ENCODE peak calls at places on chromosomes 12 and 14, in nine cellular contexts. One of them, this sample, is unnamed.

GRCh38 chr12:12693111-12693671 is 2.8 kb downstream of the GPR19 start:
- DNase-seq in cerebellar cortex: no peak
- DNase-seq in activated T-cell treated with anti-CD3 and anti-CD28 coated beads for 1 hour: no peak
- DNase-seq in SW480: peak
- DNase-seq in caudate nucleus: no peak
- DNase-seq in lower leg skin: no peak
- DNase-seq in EL: no peak
- DNase-seq in NCI-H2107: no peak
- DNase-seq in IMR-90: no peak
- DNase-seq in this sample: peak

GRCh38 chr14:68518910-68519686 is 273.8 kb downstream of the ZFP36L1 start:
- DNase-seq in cerebellar cortex: no peak
- DNase-seq in activated T-cell treated with anti-CD3 and anti-CD28 coated beads for 1 hour: no peak
- DNase-seq in SW480: peak
- DNase-seq in caudate nucleus: no peak
- DNase-seq in lower leg skin: no peak
- DNase-seq in EL: no peak
- DNase-seq in NCI-H2107: no peak
- DNase-seq in IMR-90: peak
- DNase-seq in this sample: no peak

GRCh38 chr14:58104808-58105207 is 47.2 kb downstream of the ARMH4 start:
- DNase-seq in cerebellar cortex: no peak
- DNase-seq in activated T-cell treated with anti-CD3 and anti-CD28 coated beads for 1 hour: no peak
- DNase-seq in SW480: peak
- DNase-seq in caudate nucleus: no peak
- DNase-seq in lower leg skin: no peak
- DNase-seq in EL: peak
- DNase-seq in NCI-H2107: no peak
- DNase-seq in IMR-90: peak
- DNase-seq in this sample: no peak

GRCh38 chr14:65838565-65838964 is 426.0 kb downstream of the FUT8 start:
- DNase-seq in cerebellar cortex: no peak
- DNase-seq in activated T-cell treated with anti-CD3 and anti-CD28 coated beads for 1 hour: no peak
- DNase-seq in SW480: no peak
- DNase-seq in caudate nucleus: no peak
- DNase-seq in lower leg skin: no peak
- DNase-seq in EL: no peak
- DNase-seq in NCI-H2107: no peak
- DNase-seq in IMR-90: no peak
- DNase-seq in this sample: no peak

GRCh38 chr14:35814371-35815005 is 5.4 kb upstream of the RALGAPA1 start:
- DNase-seq in cerebellar cortex: peak
- DNase-seq in activated T-cell treated with anti-CD3 and anti-CD28 coated beads for 1 hour: peak
- DNase-seq in SW480: peak
- DNase-seq in caudate nucleus: peak
- DNase-seq in lower leg skin: no peak
- DNase-seq in EL: peak
- DNase-seq in NCI-H2107: peak
- DNase-seq in IMR-90: peak
- DNase-seq in this sample: peak

GRCh38 chr12:95766356-95767019 is 24.1 kb downstream of the NTN4 start:
- DNase-seq in cerebellar cortex: no peak
- DNase-seq in activated T-cell treated with anti-CD3 and anti-CD28 coated beads for 1 hour: no peak
- DNase-seq in SW480: no peak
- DNase-seq in caudate nucleus: no peak
- DNase-seq in lower leg skin: no peak
- DNase-seq in EL: peak
- DNase-seq in NCI-H2107: no peak
- DNase-seq in IMR-90: peak
- DNase-seq in this sample: no peak

GRCh38 chr12:45407188-45407850 is 191.4 kb downstream of the ANO6 start:
- DNase-seq in cerebellar cortex: no peak
- DNase-seq in activated T-cell treated with anti-CD3 and anti-CD28 coated beads for 1 hour: no peak
- DNase-seq in SW480: no peak
- DNase-seq in caudate nucleus: no peak
- DNase-seq in lower leg skin: no peak
- DNase-seq in EL: no peak
- DNase-seq in NCI-H2107: peak
- DNase-seq in IMR-90: peak
- DNase-seq in this sample: no peak

GRCh38 chr12:65867428-65867827 is 43.1 kb downstream of the HMGA2 start:
- DNase-seq in cerebellar cortex: no peak
- DNase-seq in activated T-cell treated with anti-CD3 and anti-CD28 coated beads for 1 hour: no peak
- DNase-seq in SW480: no peak
- DNase-seq in caudate nucleus: no peak
- DNase-seq in lower leg skin: no peak
- DNase-seq in EL: peak
- DNase-seq in NCI-H2107: no peak
- DNase-seq in IMR-90: peak
- DNase-seq in this sample: no peak

GRCh38 chr14:72868500-72868899 is 25.4 kb downstream of the DPF3 start:
- DNase-seq in cerebellar cortex: no peak
- DNase-seq in activated T-cell treated with anti-CD3 and anti-CD28 coated beads for 1 hour: no peak
- DNase-seq in SW480: no peak
- DNase-seq in caudate nucleus: no peak
- DNase-seq in lower leg skin: no peak
- DNase-seq in EL: no peak
- DNase-seq in NCI-H2107: no peak
- DNase-seq in IMR-90: no peak
- DNase-seq in this sample: no peak

This sample was measured in SK-N-DZ.